ENCODE peak calls at places on chromosome 11, in ten cellular contexts. L is colonic mucosa; A is MM.1S; K is uterus; P is aorta; O is CD8-positive, alpha-beta memory T cell; S is spleen; B is GM12878; R is thoracic aorta; U is Panc1. X is an unnamed sample. For H3K4me1 and H3K36me3, the result is how much of the 10 kb centered on the place peaks cover.

GRCh38 chr11:37952035-37952434 is 1354.0 kb upstream of the RAG2 start:
- DNase-seq in L (no peak), A (no peak), K (no peak), P (no peak), O (no peak), S (no peak), B (no peak), R (no peak), U (no peak), X (no peak)

GRCh38 chr11:35030716-35031213 is 108.2 kb upstream of the CD44 start:
- DNase-seq in L (no peak), A (no peak), K (peak), P (peak), O (peak), S (no peak), B (no peak), R (peak), U (peak), X (peak)

GRCh38 chr11:17406818-17407149 is 18.3 kb upstream of the KCNJ11 start:
- DNase-seq in L (no peak), A (no peak), K (no peak), P (no peak), O (no peak), S (peak), B (no peak), R (no peak), U (no peak), X (no peak)

GRCh38 chr11:75811485-75811884 is 3.5 kb upstream of the UVRAG start:
- DNase-seq in L (no peak), A (no peak), K (no peak), P (no peak), O (no peak), S (no peak), B (no peak), R (no peak), U (no peak), X (no peak)

GRCh38 chr11:106424111-106424510 is 346.6 kb downstream of the AASDHPPT start:
- DNase-seq in L (no peak), A (no peak), K (no peak), P (no peak), O (no peak), S (no peak), B (no peak), R (no peak), U (no peak), X (no peak)

GRCh38 chr11:70505761-70506657 is 107.7 kb downstream of the CTTN start:
- DNase-seq in L (no peak), A (no peak), K (no peak), P (peak), O (peak), S (peak), B (no peak), R (no peak), U (no peak), X (no peak)

GRCh38 chr11:111183706-111184105 is 61.8 kb upstream of the POU2AF2 start:
- DNase-seq in L (no peak), A (no peak), K (no peak), P (no peak), O (no peak), S (no peak), B (no peak), R (no peak), U (no peak), X (no peak)

GRCh38 chr11:28099715-28100114 is 8.2 kb downstream of the KIF18A start:
- DNase-seq in L (no peak), A (no peak), K (no peak), P (no peak), O (no peak), S (no peak), B (no peak), R (no peak), U (no peak), X (no peak)

GRCh38 chr11:29243616-29244015 is 773.2 kb downstream of the KCNA4 start:
- DNase-seq in L (no peak), A (no peak), K (no peak), P (no peak), O (no peak), S (no peak), B (no peak), R (no peak), U (no peak), X (no peak)

GRCh38 chr11:12213920-12214319 is 103.5 kb downstream of the MICAL2 start:
- DNase-seq in L (no peak), A (no peak), K (no peak), P (no peak), O (no peak), S (no peak), B (no peak), R (no peak), U (no peak), X (no peak)

GRCh38 chr11:117143390-117143789 is 697 bp upstream of the PAFAH1B2 start:
- DNase-seq in L (peak), A (peak), K (peak), P (peak), O (no peak), S (no peak), B (no peak), R (no peak), U (peak), X (no peak)

GRCh38 chr11:23509023-23509422 is 648.7 kb upstream of the CCDC179 start:
- DNase-seq in L (no peak), A (no peak), K (no peak), P (no peak), O (no peak), S (no peak), B (no peak), R (no peak), U (no peak), X (no peak)

GRCh38 chr11:112579282-112579681 is 318.6 kb upstream of the PLET1 start:
- DNase-seq in L (no peak), A (no peak), K (no peak), P (no peak), O (no peak), S (no peak), B (no peak), R (no peak), U (no peak), X (no peak)

GRCh38 chr11:1876361-1877063 is 15.2 kb downstream of the PRR33 start:
- DNase-seq in L (peak), A (no peak), K (peak), P (peak), O (peak), S (peak), B (no peak), R (no peak), U (no peak), X (no peak)
- H3K4me3 ChIP-seq in L (no peak), A (no peak), K (peak), P (no peak), O (no peak), S (peak), B (no peak), R (no peak), U (no peak), X (no peak)

DNA sequence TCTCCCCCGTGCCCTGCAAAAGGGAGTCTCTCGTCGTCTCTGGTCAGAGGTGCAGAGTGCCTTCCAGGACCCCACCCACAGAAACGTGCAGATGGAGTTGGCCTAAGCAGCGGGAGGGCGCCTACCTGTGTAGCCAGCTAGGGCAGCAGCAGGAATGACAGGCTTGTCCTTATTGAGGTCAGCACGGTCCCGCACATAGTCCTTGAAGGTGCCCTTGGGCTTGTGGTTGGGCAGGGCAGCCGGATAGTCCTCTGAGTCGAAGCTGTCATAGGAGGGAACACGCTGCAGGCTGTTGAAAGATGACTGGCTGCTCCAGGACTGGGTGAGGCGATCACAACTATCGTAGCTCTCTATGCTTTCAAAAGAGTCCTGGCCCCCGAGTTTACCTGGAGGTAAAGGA is 107.3 kb downstream of the ETS1 start:
- DNase-seq in L (no peak), A (no peak), K (no peak), P (no peak), O (no peak), S (no peak), B (no peak), R (no peak), U (no peak), X (no peak)
- H3K4me1 ChIP-seq in L (under half), A (under half), K (under half), P (under half), O (half or more), S (half or more), B (half or more), R (half or more), U (under half), X (half or more)

GRCh38 chr11:4090258-4090657 is 4.3 kb upstream of the RRM1 start:
- DNase-seq in L (no peak), A (no peak), K (no peak), P (no peak), O (peak), S (no peak), B (no peak), R (no peak), U (no peak), X (peak)

GRCh38 chr11:4087551-4087950 is 7.0 kb upstream of the RRM1 start:
- DNase-seq in L (no peak), A (no peak), K (no peak), P (no peak), O (no peak), S (no peak), B (no peak), R (no peak), U (no peak), X (no peak)

GRCh38 chr11:4084406-4084805 is 10.2 kb upstream of the RRM1 start:
- DNase-seq in L (no peak), A (no peak), K (no peak), P (no peak), O (no peak), S (no peak), B (no peak), R (no peak), U (no peak), X (no peak)

GRCh38 chr11:4085575-4085974 is 9.0 kb upstream of the RRM1 start:
- DNase-seq in L (no peak), A (no peak), K (no peak), P (no peak), O (no peak), S (no peak), B (no peak), R (no peak), U (no peak), X (no peak)

DNA sequence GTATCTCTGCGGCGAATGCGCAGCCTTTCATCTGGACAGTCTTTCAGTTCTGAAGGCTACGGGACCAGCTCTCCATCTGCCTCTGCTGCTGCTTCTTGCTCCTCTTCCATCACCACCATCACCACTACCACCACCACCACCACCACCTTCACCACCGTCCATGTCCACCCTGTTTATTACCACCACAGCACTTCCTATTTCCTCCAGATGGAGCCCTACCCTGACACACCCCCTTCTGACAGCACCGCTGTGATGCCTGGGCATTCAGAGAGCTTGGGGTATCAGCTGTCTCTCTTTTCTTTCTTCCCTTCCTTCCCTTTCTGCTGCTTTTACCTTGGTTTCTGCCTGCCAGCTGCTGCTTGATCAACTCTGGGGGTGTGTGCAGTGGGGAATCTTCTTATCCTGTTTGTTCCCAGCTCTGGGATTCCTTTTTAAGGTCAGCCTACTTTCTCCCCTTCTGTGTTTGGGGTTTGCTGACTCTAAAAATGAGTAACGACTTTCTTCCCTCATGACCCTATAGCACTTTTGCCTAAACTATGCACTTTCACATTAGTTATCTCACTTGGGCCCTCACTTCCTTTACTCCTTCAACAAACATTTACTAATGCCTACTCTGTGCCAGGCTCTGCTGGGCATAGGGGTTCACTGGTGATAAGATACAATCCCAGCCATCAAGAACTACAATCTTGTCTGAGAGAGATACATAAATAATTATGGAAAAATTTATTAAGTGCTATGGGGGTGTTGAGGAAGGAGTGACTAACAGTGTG is 7.8 kb upstream of the RRM1 start:
- DNase-seq in L (no peak), A (no peak), K (no peak), P (no peak), O (no peak), S (no peak), B (no peak), R (no peak), U (no peak), X (no peak)
- H3K36me3 ChIP-seq in L (under half), A (under half), K (under half), P (under half), O (under half), S (half or more), B (under half), R (half or more), U (under half), X (half or more)

GRCh38 chr11:3969200-3969599 is 113.7 kb downstream of the STIM1 start:
- DNase-seq in L (no peak), A (no peak), K (no peak), P (no peak), O (no peak), S (no peak), B (no peak), R (no peak), U (no peak), X (no peak)

GRCh38 chr11:3967695-3968094 is 112.2 kb downstream of the STIM1 start:
- DNase-seq in L (no peak), A (no peak), K (no peak), P (no peak), O (no peak), S (no peak), B (no peak), R (no peak), U (no peak), X (no peak)

GRCh38 chr11:3964056-3964455 is 108.6 kb downstream of the STIM1 start:
- DNase-seq in L (no peak), A (no peak), K (no peak), P (no peak), O (no peak), S (no peak), B (no peak), R (no peak), U (no peak), X (no peak)

GRCh38 chr11:3962406-3962840 is 107.0 kb downstream of the STIM1 start:
- DNase-seq in L (no peak), A (no peak), K (no peak), P (no peak), O (no peak), S (no peak), B (no peak), R (no peak), U (no peak), X (no peak)

GRCh38 chr11:3964935-3965511 is 109.6 kb downstream of the STIM1 start:
- DNase-seq in L (no peak), A (no peak), K (no peak), P (no peak), O (no peak), S (no peak), B (no peak), R (no peak), U (no peak), X (no peak)
- H3K4me3 ChIP-seq in L (no peak), A (no peak), K (no peak), P (no peak), O (no peak), S (no peak), B (no peak), R (no peak), U (no peak), X (no peak)

GRCh38 chr11:68839953-68840641 is 1.6 kb downstream of the CPT1A start:
- DNase-seq in L (peak), A (peak), K (no peak), P (no peak), O (no peak), S (no peak), B (no peak), R (no peak), U (no peak), X (peak)
- H3K4me1 ChIP-seq in L (under half), A (under half), K (under half), P (under half), O (half or more), S (half or more), B (under half), R (half or more), U (under half), X (half or more)